ENCODE peak calls at places on chromosomes 12 and 14, in seven cellular contexts. One of them, this sample, is unnamed.

GRCh38 chr12:132109741-132110140 is 34.4 kb downstream of the DDX51 start:
- DNase-seq in AG04450: no peak
- DNase-seq in left ventricle myocardium inferior: no peak
- DNase-seq in A549: no peak
- DNase-seq in GM12864: no peak
- DNase-seq in CD4-positive, alpha-beta T cell: no peak
- DNase-seq in omental fat pad: no peak
- DNase-seq in this sample: no peak

GRCh38 chr14:74649167-74649566 is 37.1 kb upstream of the LTBP2 start:
- DNase-seq in AG04450: no peak
- DNase-seq in left ventricle myocardium inferior: no peak
- DNase-seq in A549: no peak
- DNase-seq in GM12864: no peak
- DNase-seq in CD4-positive, alpha-beta T cell: no peak
- DNase-seq in omental fat pad: no peak
- DNase-seq in this sample: no peak

GRCh38 chr12:105060715-105061378 is 23.4 kb downstream of the ALDH1L2 start:
- DNase-seq in AG04450: no peak
- DNase-seq in left ventricle myocardium inferior: no peak
- DNase-seq in A549: no peak
- DNase-seq in GM12864: no peak
- DNase-seq in CD4-positive, alpha-beta T cell: no peak
- DNase-seq in omental fat pad: no peak
- DNase-seq in this sample: no peak

GRCh38 chr14:71324767-71325272 is 417.6 kb downstream of the PCNX1 start:
- DNase-seq in AG04450: no peak
- DNase-seq in left ventricle myocardium inferior: no peak
- DNase-seq in A549: no peak
- DNase-seq in GM12864: no peak
- DNase-seq in CD4-positive, alpha-beta T cell: no peak
- DNase-seq in omental fat pad: no peak
- DNase-seq in this sample: no peak

GRCh38 chr12:70828391-70828790 is 92.1 kb downstream of the PTPRR start:
- DNase-seq in AG04450: no peak
- DNase-seq in left ventricle myocardium inferior: no peak
- DNase-seq in A549: no peak
- DNase-seq in GM12864: no peak
- DNase-seq in CD4-positive, alpha-beta T cell: no peak
- DNase-seq in omental fat pad: no peak
- DNase-seq in this sample: no peak

GRCh38 chr14:75859746-75860145 is 122.0 kb downstream of the TGFB3 start:
- DNase-seq in AG04450: no peak
- DNase-seq in left ventricle myocardium inferior: no peak
- DNase-seq in A549: no peak
- DNase-seq in GM12864: no peak
- DNase-seq in CD4-positive, alpha-beta T cell: no peak
- DNase-seq in omental fat pad: no peak
- DNase-seq in this sample: no peak

GRCh38 chr12:117036046-117036445 is 63.2 kb downstream of the TESC start:
- DNase-seq in AG04450: no peak
- DNase-seq in left ventricle myocardium inferior: peak; percentile 65
- DNase-seq in A549: no peak
- DNase-seq in GM12864: no peak
- DNase-seq in CD4-positive, alpha-beta T cell: no peak
- DNase-seq in omental fat pad: no peak
- DNase-seq in this sample: no peak

GRCh38 chr12:32270818-32271710 is 128.3 kb upstream of the FGD4 start:
- DNase-seq in AG04450: no peak
- DNase-seq in left ventricle myocardium inferior: no peak
- DNase-seq in A549: peak; percentile 78
- DNase-seq in GM12864: no peak
- DNase-seq in CD4-positive, alpha-beta T cell: no peak
- DNase-seq in omental fat pad: no peak
- DNase-seq in this sample: no peak

GRCh38 chr14:69093551-69094421 is 59.1 kb downstream of the DCAF5 start:
- DNase-seq in AG04450: no peak
- DNase-seq in left ventricle myocardium inferior: no peak
- DNase-seq in A549: no peak
- DNase-seq in GM12864: no peak
- DNase-seq in CD4-positive, alpha-beta T cell: no peak
- DNase-seq in omental fat pad: no peak
- DNase-seq in this sample: no peak

GRCh38 chr14:104219731-104220224 is 81.4 kb downstream of the KIF26A start:
- DNase-seq in AG04450: no peak
- DNase-seq in left ventricle myocardium inferior: no peak
- DNase-seq in A549: no peak
- DNase-seq in GM12864: no peak
- DNase-seq in CD4-positive, alpha-beta T cell: no peak
- DNase-seq in omental fat pad: no peak
- DNase-seq in this sample: no peak

GRCh38 chr14:50734950-50735697 is 67.0 kb upstream of the SAV1 start:
- DNase-seq in AG04450: no peak
- DNase-seq in left ventricle myocardium inferior: no peak
- DNase-seq in A549: no peak
- DNase-seq in GM12864: no peak
- DNase-seq in CD4-positive, alpha-beta T cell: no peak
- DNase-seq in omental fat pad: no peak
- DNase-seq in this sample: no peak

GRCh38 chr12:118190266-118190665 is 54.3 kb downstream of the PEBP1 start:
- DNase-seq in AG04450: no peak
- DNase-seq in left ventricle myocardium inferior: no peak
- DNase-seq in A549: no peak
- DNase-seq in GM12864: no peak
- DNase-seq in CD4-positive, alpha-beta T cell: no peak
- DNase-seq in omental fat pad: no peak
- DNase-seq in this sample: no peak

GRCh38 chr12:50634379-50634778 is 129.5 kb upstream of the ATF1 start:
- DNase-seq in AG04450: no peak
- DNase-seq in left ventricle myocardium inferior: no peak
- DNase-seq in A549: no peak
- DNase-seq in GM12864: no peak
- DNase-seq in CD4-positive, alpha-beta T cell: no peak
- DNase-seq in omental fat pad: no peak
- DNase-seq in this sample: no peak

GRCh38 chr12:65334534-65334933 is 56.1 kb downstream of the MSRB3 start:
- DNase-seq in AG04450: no peak
- DNase-seq in left ventricle myocardium inferior: no peak
- DNase-seq in A549: no peak
- DNase-seq in GM12864: no peak
- DNase-seq in CD4-positive, alpha-beta T cell: no peak
- DNase-seq in omental fat pad: no peak
- DNase-seq in this sample: no peak

GRCh38 chr12:78818487-78818886 is 46.1 kb upstream of the SYT1 start:
- DNase-seq in AG04450: no peak
- DNase-seq in left ventricle myocardium inferior: no peak
- DNase-seq in A549: peak; percentile 7
- DNase-seq in GM12864: no peak
- DNase-seq in CD4-positive, alpha-beta T cell: no peak
- DNase-seq in omental fat pad: no peak
- DNase-seq in this sample: no peak

GRCh38 chr12:2856901-2857495 is at the start of gene TEX52:
- DNase-seq in AG04450: no peak
- DNase-seq in left ventricle myocardium inferior: no peak
- DNase-seq in A549: no peak
- DNase-seq in GM12864: no peak
- DNase-seq in CD4-positive, alpha-beta T cell: no peak
- DNase-seq in omental fat pad: no peak
- DNase-seq in this sample: no peak

GRCh38 chr12:109820921-109821381 is 12.2 kb downstream of the TRPV4 start:
- DNase-seq in AG04450: no peak
- DNase-seq in left ventricle myocardium inferior: no peak
- DNase-seq in A549: no peak
- DNase-seq in GM12864: no peak
- DNase-seq in CD4-positive, alpha-beta T cell: no peak
- DNase-seq in omental fat pad: no peak
- DNase-seq in this sample: no peak

GRCh38 chr14:63542231-63542999 is 762 bp downstream of the PPP2R5E start:
- DNase-seq in AG04450: no peak
- DNase-seq in left ventricle myocardium inferior: no peak
- DNase-seq in A549: no peak
- DNase-seq in GM12864: no peak
- DNase-seq in CD4-positive, alpha-beta T cell: peak; percentile 4
- DNase-seq in omental fat pad: no peak
- DNase-seq in this sample: no peak

GRCh38 chr12:33472299-33472698 is 32.7 kb upstream of the SYT10 start:
- DNase-seq in AG04450: no peak
- DNase-seq in left ventricle myocardium inferior: no peak
- DNase-seq in A549: no peak
- DNase-seq in GM12864: no peak
- DNase-seq in CD4-positive, alpha-beta T cell: no peak
- DNase-seq in omental fat pad: no peak
- DNase-seq in this sample: no peak

GRCh38 chr12:81401241-81401640 is 323.4 kb downstream of the ACSS3 start:
- DNase-seq in AG04450: no peak
- DNase-seq in left ventricle myocardium inferior: no peak
- DNase-seq in A549: no peak
- DNase-seq in GM12864: no peak
- DNase-seq in CD4-positive, alpha-beta T cell: no peak
- DNase-seq in omental fat pad: no peak
- DNase-seq in this sample: no peak

GRCh38 chr12:109539508-109539907 is 33.8 kb downstream of the MMAB start:
- DNase-seq in AG04450: no peak
- DNase-seq in left ventricle myocardium inferior: no peak
- DNase-seq in A549: no peak
- DNase-seq in GM12864: no peak
- DNase-seq in CD4-positive, alpha-beta T cell: no peak
- DNase-seq in omental fat pad: no peak
- DNase-seq in this sample: no peak

GRCh38 chr12:111121840-111122239 is 201.5 kb upstream of the MYL2 start:
- DNase-seq in AG04450: no peak
- DNase-seq in left ventricle myocardium inferior: no peak
- DNase-seq in A549: no peak
- DNase-seq in GM12864: no peak
- DNase-seq in CD4-positive, alpha-beta T cell: no peak
- DNase-seq in omental fat pad: no peak
- DNase-seq in this sample: no peak
- TF ChIP-seq CTCF in AG04450: no peak
- TF ChIP-seq CTCF in left ventricle myocardium inferior: peak; percentile 51
- TF ChIP-seq CTCF in A549: no peak
- TF ChIP-seq CTCF in GM12864: no peak
- TF ChIP-seq CTCF in CD4-positive, alpha-beta T cell: no peak
- TF ChIP-seq CTCF in omental fat pad: no peak
- TF ChIP-seq CTCF in this sample: no peak

GRCh38 chr12:40376533-40377267 is 151.9 kb downstream of the LRRK2 start:
- DNase-seq in AG04450: no peak
- DNase-seq in left ventricle myocardium inferior: no peak
- DNase-seq in A549: no peak
- DNase-seq in GM12864: no peak
- DNase-seq in CD4-positive, alpha-beta T cell: no peak
- DNase-seq in omental fat pad: no peak
- DNase-seq in this sample: no peak

GRCh38 chr12:40378721-40379120 is 153.9 kb downstream of the LRRK2 start:
- DNase-seq in AG04450: no peak
- DNase-seq in left ventricle myocardium inferior: no peak
- DNase-seq in A549: no peak
- DNase-seq in GM12864: no peak
- DNase-seq in CD4-positive, alpha-beta T cell: no peak
- DNase-seq in omental fat pad: no peak
- DNase-seq in this sample: no peak

GRCh38 chr12:40375076-40375475 is 150.3 kb downstream of the LRRK2 start:
- DNase-seq in AG04450: no peak
- DNase-seq in left ventricle myocardium inferior: no peak
- DNase-seq in A549: peak; percentile 37
- DNase-seq in GM12864: no peak
- DNase-seq in CD4-positive, alpha-beta T cell: no peak
- DNase-seq in omental fat pad: no peak
- DNase-seq in this sample: no peak
- TF ChIP-seq CTCF in AG04450: peak; percentile 19
- TF ChIP-seq CTCF in left ventricle myocardium inferior: peak; percentile 24
- TF ChIP-seq CTCF in A549: peak; percentile 22
- TF ChIP-seq CTCF in GM12864: peak; percentile 49
- TF ChIP-seq CTCF in CD4-positive, alpha-beta T cell: no peak
- TF ChIP-seq CTCF in omental fat pad: no peak
- TF ChIP-seq CTCF in this sample: peak; percentile 23

GRCh38 chr12:125187148-125187733 is 122.0 kb downstream of the AACS start:
- DNase-seq in AG04450: no peak
- DNase-seq in left ventricle myocardium inferior: no peak
- DNase-seq in A549: no peak
- DNase-seq in GM12864: no peak
- DNase-seq in CD4-positive, alpha-beta T cell: no peak
- DNase-seq in omental fat pad: no peak
- DNase-seq in this sample: peak; percentile 62

GRCh38 chr12:125184213-125184952 is 119.1 kb downstream of the AACS start:
- DNase-seq in AG04450: no peak
- DNase-seq in left ventricle myocardium inferior: no peak
- DNase-seq in A549: no peak
- DNase-seq in GM12864: no peak
- DNase-seq in CD4-positive, alpha-beta T cell: no peak
- DNase-seq in omental fat pad: no peak
- DNase-seq in this sample: no peak

GRCh38 chr12:125185311-125185739 is 120.1 kb downstream of the AACS start:
- DNase-seq in AG04450: no peak
- DNase-seq in left ventricle myocardium inferior: no peak
- DNase-seq in A549: no peak
- DNase-seq in GM12864: no peak
- DNase-seq in CD4-positive, alpha-beta T cell: no peak
- DNase-seq in omental fat pad: no peak
- DNase-seq in this sample: peak; percentile 81

GRCh38 chr12:125186471-125187147 is 121.4 kb downstream of the AACS start:
- DNase-seq in AG04450: no peak
- DNase-seq in left ventricle myocardium inferior: no peak
- DNase-seq in A549: no peak
- DNase-seq in GM12864: no peak
- DNase-seq in CD4-positive, alpha-beta T cell: no peak
- DNase-seq in omental fat pad: no peak
- DNase-seq in this sample: peak; percentile 63

DNA sequence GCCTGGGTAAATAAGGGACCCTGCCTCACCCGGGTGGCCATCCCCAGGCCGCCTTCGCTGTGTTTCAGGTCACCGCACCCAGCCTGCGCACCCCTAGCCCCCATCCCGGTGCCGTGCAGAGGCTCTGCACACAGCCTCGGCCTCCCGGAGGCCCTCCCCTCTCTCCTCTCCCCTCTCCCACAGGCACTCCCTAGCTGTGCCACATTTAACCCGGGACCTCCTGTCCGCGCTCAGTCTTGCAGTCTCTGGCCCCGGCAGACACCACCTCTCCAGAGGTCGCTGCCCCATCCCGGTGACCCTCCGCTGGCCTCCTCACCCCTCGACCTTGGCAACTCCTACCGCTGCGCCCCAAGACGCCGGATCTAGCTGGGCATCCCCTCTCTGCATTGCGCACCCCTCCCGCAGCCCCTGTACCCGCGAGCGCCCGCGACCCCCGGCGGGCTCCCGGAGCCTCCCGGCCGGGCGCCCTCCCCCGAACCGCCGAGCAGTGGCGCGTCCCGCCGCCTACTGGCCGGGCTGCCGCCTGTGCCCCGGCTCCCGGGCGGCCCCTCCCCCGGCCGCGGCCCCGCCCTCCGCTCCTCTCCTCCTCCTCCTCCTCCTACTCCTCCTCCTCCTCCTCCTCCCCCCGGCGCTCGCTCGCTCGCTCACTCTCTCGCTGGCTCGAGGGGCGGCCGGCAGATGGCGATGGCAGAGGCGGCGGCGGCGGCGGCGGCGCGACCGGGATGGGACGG is 120.7 kb downstream of the AACS start:
- DNase-seq in AG04450: no peak
- DNase-seq in left ventricle myocardium inferior: peak; percentile 82
- DNase-seq in A549: peak; percentile 74
- DNase-seq in GM12864: peak; percentile 18
- DNase-seq in CD4-positive, alpha-beta T cell: peak; percentile 1
- DNase-seq in omental fat pad: no peak
- DNase-seq in this sample: no peak
- TF ChIP-seq CTCF in AG04450: no peak
- TF ChIP-seq CTCF in left ventricle myocardium inferior: peak; percentile 69
- TF ChIP-seq CTCF in A549: peak; percentile 58
- TF ChIP-seq CTCF in GM12864: peak; percentile 27
- TF ChIP-seq CTCF in CD4-positive, alpha-beta T cell: no peak
- TF ChIP-seq CTCF in omental fat pad: no peak
- TF ChIP-seq CTCF in this sample: no peak

GRCh38 chr12:58804749-58805148 is 115.6 kb downstream of the LRIG3 start:
- DNase-seq in AG04450: no peak
- DNase-seq in left ventricle myocardium inferior: no peak
- DNase-seq in A549: peak; percentile 23
- DNase-seq in GM12864: no peak
- DNase-seq in CD4-positive, alpha-beta T cell: no peak
- DNase-seq in omental fat pad: no peak
- DNase-seq in this sample: no peak
- TF ChIP-seq CTCF in AG04450: peak; percentile 33
- TF ChIP-seq CTCF in left ventricle myocardium inferior: peak; percentile 40
- TF ChIP-seq CTCF in A549: peak; percentile 17
- TF ChIP-seq CTCF in GM12864: peak; percentile 64
- TF ChIP-seq CTCF in CD4-positive, alpha-beta T cell: no peak
- TF ChIP-seq CTCF in omental fat pad: no peak
- TF ChIP-seq CTCF in this sample: peak; percentile 16

This sample was measured in H1.